ENCODE peak calls at places on chromosomes 5 and 9, in six cellular contexts. X is prostate gland, K is progenitor cell of endocrine pancreas, E is kidney, H is mucosa of descending colon, V is activated B cell treated with CpG ODN at 0.5 μM for 24 hours. R is an unnamed sample.

GRCh38 chr9:135282001-135282731 is 194.7 kb downstream of the OLFM1 start:
- DNase-seq in X (peak), K (no peak), E (peak), H (peak), V (no peak), R (no peak)

GRCh38 chr5:66494437-66494836 is 101.8 kb upstream of the MAST4 start:
- DNase-seq in X (no peak), K (no peak), E (no peak), H (no peak), V (no peak), R (no peak)

GRCh38 chr5:176743828-176744583 is 66.4 kb upstream of the UNC5A start:
- DNase-seq in X (no peak), K (no peak), E (no peak), H (no peak), V (no peak), R (no peak)

GRCh38 chr5:177427211-177427822 is 841 bp downstream of the GRK6 start:
- DNase-seq in X (peak), K (no peak), E (no peak), H (no peak), V (no peak), R (no peak)

GRCh38 chr9:77010527-77010926 is 8.9 kb upstream of the FOXB2 start:
- DNase-seq in X (no peak), K (no peak), E (no peak), H (no peak), V (no peak), R (no peak)

GRCh38 chr5:80093796-80094195 is 58.6 kb downstream of the THBS4 start:
- DNase-seq in X (no peak), K (no peak), E (no peak), H (no peak), V (no peak), R (no peak)

GRCh38 chr5:172830876-172831662 is 3.0 kb upstream of the ERGIC1 start:
- DNase-seq in X (no peak), K (no peak), E (no peak), H (no peak), V (no peak), R (peak)

GRCh38 chr9:108786322-108786721 is 69.5 kb downstream of the ACTL7B start:
- DNase-seq in X (no peak), K (no peak), E (no peak), H (no peak), V (no peak), R (no peak)

GRCh38 chr9:71218774-71219173 is 97.4 kb upstream of the TRPM3 start:
- DNase-seq in X (no peak), K (no peak), E (no peak), H (no peak), V (no peak), R (no peak)

GRCh38 chr5:43771611-43772031 is 168.6 kb downstream of the NNT start:
- DNase-seq in X (no peak), K (no peak), E (no peak), H (no peak), V (no peak), R (no peak)

GRCh38 chr5:74422671-74423070 is 217.9 kb downstream of the ENC1 start:
- DNase-seq in X (no peak), K (no peak), E (no peak), H (no peak), V (no peak), R (no peak)

GRCh38 chr9:132789706-132790105 is 88.4 kb downstream of the AK8 start:
- DNase-seq in X (no peak), K (no peak), E (no peak), H (no peak), V (no peak), R (no peak)

GRCh38 chr5:54703091-54703490 is 185.5 kb downstream of the SNX18 start:
- DNase-seq in X (no peak), K (no peak), E (peak), H (no peak), V (no peak), R (no peak)

GRCh38 chr9:129460323-129461261 is 160.3 kb downstream of the C9orf50 start:
- DNase-seq in X (peak), K (peak), E (peak), H (peak), V (peak), R (peak)
- TF ChIP-seq CTCF in X (peak), K (no peak), E (no peak), H (no peak), V (no peak), R (no peak)

GRCh38 chr5:72057816-72058215 is 49.5 kb upstream of the MAP1B start:
- DNase-seq in X (no peak), K (no peak), E (no peak), H (no peak), V (no peak), R (no peak)
- TF ChIP-seq CTCF in X (no peak), K (no peak), E (no peak), H (no peak), V (no peak), R (no peak)

DNA sequence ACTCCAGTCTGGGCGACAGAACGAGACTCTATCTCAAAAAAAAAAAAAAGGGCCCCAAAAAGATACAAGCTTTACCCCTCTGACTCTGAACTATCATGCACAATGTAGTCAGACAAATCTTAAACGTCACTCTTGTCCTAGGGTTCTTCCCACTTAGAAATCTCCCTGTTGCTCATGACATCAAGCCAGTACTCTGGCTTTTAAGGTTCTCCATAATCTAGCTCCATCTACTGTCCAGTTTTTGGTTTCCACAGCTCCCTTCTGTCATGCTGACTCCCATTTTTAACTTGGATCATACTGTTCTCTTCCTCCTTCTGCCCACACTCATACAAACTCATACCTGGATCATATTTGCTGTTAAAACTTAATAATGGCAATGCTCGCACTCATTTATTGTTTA is 156.7 kb upstream of the TLX3 start:
- DNase-seq in X (no peak), K (no peak), E (no peak), H (no peak), V (no peak), R (no peak)
- TF ChIP-seq CTCF in X (no peak), K (no peak), E (no peak), H (no peak), V (no peak), R (no peak)

DNA sequence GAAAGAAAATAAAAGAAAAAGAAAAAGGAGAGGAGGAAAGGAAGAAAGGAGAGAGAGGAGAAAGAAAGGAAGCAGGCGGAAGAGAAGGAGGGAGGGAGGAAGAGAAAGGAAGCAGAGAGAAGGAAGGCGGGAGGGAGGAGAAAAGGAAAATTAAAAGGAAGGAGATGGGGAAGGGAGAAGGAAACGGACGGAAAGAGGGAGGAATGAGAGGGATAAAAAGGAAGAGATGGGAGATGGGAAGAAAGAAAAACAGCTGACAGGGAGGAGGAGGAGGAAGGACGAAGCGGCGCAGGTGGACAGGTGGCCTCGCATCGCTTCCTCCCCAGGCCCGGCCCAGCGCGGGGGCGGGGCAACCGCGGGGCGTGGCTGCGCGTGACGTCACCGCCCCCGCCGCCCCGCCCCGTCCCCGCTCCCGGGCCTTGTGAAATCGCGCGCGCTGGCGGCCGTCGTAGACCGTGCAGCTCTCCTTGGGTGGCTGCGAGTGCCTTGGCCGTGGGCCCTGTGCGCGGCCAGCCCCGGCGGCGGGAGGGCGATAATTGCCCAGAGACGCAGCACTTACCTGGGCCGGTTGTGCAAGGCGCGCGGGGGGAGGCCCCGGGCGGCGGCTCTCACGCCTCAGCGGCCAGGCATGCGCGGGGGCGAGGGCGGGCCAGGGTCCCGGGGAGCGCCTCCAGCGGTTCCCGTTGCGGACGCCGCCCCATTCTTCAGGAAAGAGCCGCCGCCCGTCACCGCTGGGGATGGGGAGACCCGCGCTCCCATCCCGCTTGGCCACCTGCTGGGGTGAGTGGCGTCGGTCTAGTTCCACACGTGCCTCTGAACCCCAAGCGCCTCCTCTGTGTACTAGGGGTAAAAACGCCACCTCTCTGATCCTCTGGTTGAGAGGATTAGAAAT is 49.6 kb upstream of the FOXE1 start:
- DNase-seq in X (peak), K (peak), E (peak), H (peak), V (peak), R (peak)
- TF ChIP-seq CTCF in X (peak), K (peak), E (no peak), H (no peak), V (no peak), R (no peak)

DNA sequence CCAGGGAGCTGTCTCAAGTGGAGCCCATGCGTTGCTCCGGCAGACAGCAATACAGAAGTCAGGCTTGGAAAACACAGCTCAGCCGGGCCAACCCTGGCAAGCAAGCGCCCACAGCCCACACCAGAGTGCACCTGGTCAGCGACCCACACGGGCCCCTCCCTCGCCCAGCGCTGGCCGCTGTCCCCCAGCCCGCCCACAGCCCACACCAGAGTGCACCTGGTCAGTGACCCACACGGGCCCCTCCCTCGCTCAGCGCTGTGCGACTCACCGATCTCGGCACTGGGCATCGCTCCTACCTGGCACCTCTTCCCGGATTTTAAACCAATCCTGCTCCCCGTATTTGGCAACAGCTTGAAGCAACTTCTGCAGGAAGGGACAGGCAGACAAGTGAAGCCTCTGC is 12.8 kb downstream of the SNAPC4 start:
- DNase-seq in X (no peak), K (no peak), E (peak), H (no peak), V (no peak), R (no peak)
- TF ChIP-seq CTCF in X (no peak), K (no peak), E (no peak), H (no peak), V (no peak), R (no peak)

GRCh38 chr5:38434981-38435710 is 121.3 kb downstream of the LIFR start:
- DNase-seq in X (no peak), K (no peak), E (no peak), H (no peak), V (no peak), R (no peak)

GRCh38 chr5:38438757-38439156 is 117.7 kb downstream of the LIFR start:
- DNase-seq in X (no peak), K (no peak), E (no peak), H (no peak), V (no peak), R (no peak)

GRCh38 chr5:38431242-38431853 is 125.1 kb downstream of the LIFR start:
- DNase-seq in X (no peak), K (no peak), E (no peak), H (no peak), V (no peak), R (no peak)

DNA sequence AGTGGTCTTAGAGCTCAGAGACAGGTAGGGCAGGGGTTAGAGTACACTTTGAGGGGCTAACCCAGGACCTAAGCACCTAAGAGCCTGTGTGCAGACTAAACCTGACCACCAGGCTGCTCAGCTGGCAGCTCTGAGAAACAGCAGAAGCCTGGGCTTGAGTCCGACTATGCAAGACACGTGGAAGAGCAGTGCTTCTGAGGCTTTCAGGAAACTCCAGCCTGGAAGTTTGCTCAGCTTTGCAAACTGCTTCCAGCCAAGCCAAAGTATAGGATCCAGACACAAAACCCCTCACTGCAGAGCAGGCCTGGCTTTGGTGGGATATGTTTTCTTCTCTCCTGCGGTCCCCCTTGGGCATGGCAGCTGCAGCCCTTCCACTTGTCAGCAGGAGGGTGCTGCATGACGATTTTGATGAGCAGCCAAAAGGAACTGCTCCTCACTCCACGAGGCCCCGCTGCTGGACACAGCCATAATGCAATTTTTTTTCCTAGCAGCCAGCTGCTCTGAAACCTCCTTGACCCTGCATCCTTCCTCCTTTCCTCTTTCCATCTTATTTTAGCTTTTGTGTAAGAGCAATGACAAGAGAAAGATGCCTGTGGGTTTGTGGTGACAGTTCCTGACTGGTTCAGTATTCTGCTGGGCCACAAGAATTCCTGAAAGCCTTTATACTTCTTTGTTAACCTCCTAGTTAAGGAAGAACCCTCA is 123.1 kb downstream of the LIFR start:
- DNase-seq in X (no peak), K (no peak), E (peak), H (no peak), V (no peak), R (no peak)
- TF ChIP-seq CTCF in X (no peak), K (no peak), E (no peak), H (no peak), V (no peak), R (no peak)

GRCh38 chr9:100222674-100223073 is 123.6 kb downstream of the INVS start:
- DNase-seq in X (no peak), K (no peak), E (no peak), H (no peak), V (no peak), R (no peak)
- TF ChIP-seq CTCF in X (no peak), K (peak), E (peak), H (no peak), V (no peak), R (no peak)

GRCh38 chr9:131095666-131096489 is 453 bp upstream of the AIF1L start:
- DNase-seq in X (no peak), K (peak), E (peak), H (no peak), V (no peak), R (no peak)
- TF ChIP-seq CTCF in X (no peak), K (peak), E (peak), H (no peak), V (no peak), R (no peak)

DNA sequence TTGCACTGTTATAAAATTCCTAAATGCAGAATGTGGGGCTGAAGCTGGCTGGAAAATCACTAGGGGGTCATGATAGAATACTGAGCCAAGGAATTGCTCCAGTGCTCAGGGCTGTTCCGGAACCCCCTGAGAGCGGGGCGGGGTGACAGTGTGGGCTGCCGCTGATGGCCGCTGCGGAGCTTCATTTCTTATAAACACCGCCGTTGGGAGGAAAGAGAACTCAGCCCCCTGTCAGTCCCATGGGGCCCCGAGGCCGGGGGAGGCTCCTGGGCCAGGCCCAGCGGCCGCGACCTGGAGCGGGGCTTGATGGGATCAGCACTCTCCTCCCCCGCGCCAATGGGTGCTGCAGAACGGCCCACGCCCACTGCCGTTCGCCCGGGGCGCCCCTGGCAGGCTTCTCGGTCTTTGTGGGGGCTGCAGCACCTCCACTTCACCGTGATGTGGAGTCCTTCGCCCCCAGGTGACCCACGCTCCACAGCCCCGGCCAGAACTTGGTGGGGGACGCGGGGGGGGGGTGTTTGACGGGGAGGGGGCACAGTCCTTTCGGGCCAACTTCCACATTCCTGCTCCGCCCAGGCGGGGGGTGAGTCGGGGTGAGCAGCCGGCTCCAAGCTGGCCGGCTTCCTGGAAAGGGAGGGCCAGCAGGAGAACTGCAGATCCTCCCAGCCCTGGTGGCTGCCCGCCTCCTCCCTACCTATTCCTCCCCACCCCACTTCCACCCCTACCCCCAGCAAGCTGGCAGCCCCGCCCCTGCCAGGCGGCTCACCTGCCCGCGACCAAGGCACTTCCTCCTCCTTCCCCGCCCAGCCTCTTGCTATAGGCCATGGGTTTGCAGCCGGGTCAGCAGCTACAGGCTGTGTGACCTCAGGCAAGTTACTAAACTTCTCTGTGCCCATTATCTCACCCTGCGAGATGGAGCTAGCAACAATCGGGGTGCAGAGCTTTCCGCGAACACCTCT is 5.4 kb upstream of the IRF1 start:
- DNase-seq in X (peak), K (peak), E (peak), H (peak), V (peak), R (peak)
- TF ChIP-seq CTCF in X (no peak), K (peak), E (no peak), H (no peak), V (no peak), R (no peak)